ENCODE peak calls at places on chromosomes 6 and 20, in five cellular contexts. One of them, this sample, is unnamed.

GRCh38 chr6:13427838-13428527 is 59.4 kb downstream of the GFOD1 start:
- DNase-seq in HS-27A: no peak
- DNase-seq in NCI-H1092: no peak
- DNase-seq in ACHN: no peak
- DNase-seq in Karpas-422: peak
- DNase-seq in this sample: peak

GRCh38 chr20:61263084-61263695 is 11.1 kb downstream of the CDH4 start:
- DNase-seq in ACHN: peak
- DNase-seq in HS-27A: no peak
- DNase-seq in Karpas-422: peak
- DNase-seq in NCI-H1092: no peak
- DNase-seq in this sample: peak

GRCh38 chr20:40959325-40960092 is 69.1 kb upstream of the TOP1 start:
- DNase-seq in HS-27A: no peak
- DNase-seq in ACHN: no peak
- DNase-seq in NCI-H1092: no peak
- DNase-seq in Karpas-422: no peak
- DNase-seq in this sample: peak

GRCh38 chr6:52310932-52311331 is 26.4 kb upstream of the MCM3 start:
- DNase-seq in NCI-H1092: no peak
- DNase-seq in Karpas-422: no peak
- DNase-seq in ACHN: no peak
- DNase-seq in HS-27A: no peak
- DNase-seq in this sample: no peak

GRCh38 chr6:54283877-54284860 is 24.1 kb upstream of the TINAG start:
- DNase-seq in NCI-H1092: no peak
- DNase-seq in Karpas-422: no peak
- DNase-seq in HS-27A: no peak
- DNase-seq in ACHN: peak
- DNase-seq in this sample: no peak

GRCh38 chr20:54668271-54669053 is 193.1 kb downstream of the DOK5 start:
- DNase-seq in HS-27A: no peak
- DNase-seq in NCI-H1092: no peak
- DNase-seq in Karpas-422: peak
- DNase-seq in ACHN: peak
- DNase-seq in this sample: peak

GRCh38 chr6:3290501-3291211 is 31.9 kb downstream of the PSMG4 start:
- DNase-seq in HS-27A: no peak
- DNase-seq in Karpas-422: no peak
- DNase-seq in NCI-H1092: no peak
- DNase-seq in ACHN: no peak
- DNase-seq in this sample: no peak

GRCh38 chr6:142542704-142543233 is 241.0 kb downstream of the ADGRG6 start:
- DNase-seq in NCI-H1092: no peak
- DNase-seq in HS-27A: no peak
- DNase-seq in ACHN: peak
- DNase-seq in Karpas-422: no peak
- DNase-seq in this sample: no peak

GRCh38 chr6:90458353-90459224 is 128.3 kb downstream of the MAP3K7 start:
- DNase-seq in HS-27A: no peak
- DNase-seq in Karpas-422: peak
- DNase-seq in ACHN: no peak
- DNase-seq in NCI-H1092: no peak
- DNase-seq in this sample: peak

GRCh38 chr20:59994697-59995122 is 36.5 kb downstream of the CDH26 start:
- DNase-seq in ACHN: no peak
- DNase-seq in Karpas-422: no peak
- DNase-seq in HS-27A: no peak
- DNase-seq in NCI-H1092: no peak
- DNase-seq in this sample: peak

GRCh38 chr6:6654599-6655575 is 66.4 kb downstream of the LY86 start:
- DNase-seq in ACHN: no peak
- DNase-seq in HS-27A: no peak
- DNase-seq in NCI-H1092: no peak
- DNase-seq in Karpas-422: no peak
- DNase-seq in this sample: peak

This sample was measured in activated CD8-positive, alpha-beta T cell treated with anti-CD3 and anti-CD28 coated beads, Interleukin-2, amount 10 ng/mL, durations not matched to agents 7 days and 5 days.